ENCODE peak calls at places on chromosomes 4 and X, in eight cellular contexts. H, T, P, J, E, I, L and X are unnamed samples.

GRCh38 chrX:120228187-120228908 is 22.3 kb upstream of the ZBTB33 start:
- DNase-seq in P (no peak), I (no peak), E (no peak), L (no peak), J (no peak), H (no peak), T (no peak), X (no peak)

GRCh38 chrX:38538134-38538533 is 23.2 kb upstream of the TSPAN7 start:
- DNase-seq in L (no peak), H (no peak), P (no peak), J (no peak), E (no peak), I (no peak), T (no peak), X (no peak)

GRCh38 chr4:65367306-65367705 is 303.0 kb downstream of the EPHA5 start:
- DNase-seq in E (no peak), J (no peak), H (no peak), L (no peak), I (no peak), P (peak), T (no peak), X (no peak)

GRCh38 chr4:48780867-48781219 is 764 bp upstream of the FRYL start:
- DNase-seq in L (no peak), J (no peak), I (no peak), H (no peak), T (peak), P (peak), E (no peak), X (peak)

GRCh38 chrX:40420899-40421729 is 159.7 kb upstream of the ATP6AP2 start:
- DNase-seq in H (no peak), P (peak), J (no peak), E (no peak), L (no peak), T (peak), I (no peak), X (no peak)

GRCh38 chr4:31187979-31188378 is 467.8 kb downstream of the PCDH7 start:
- DNase-seq in P (peak), T (no peak), E (no peak), H (no peak), L (no peak), I (no peak), J (no peak), X (no peak)

GRCh38 chr4:5050520-5050955 is 742 bp upstream of the STK32B start:
- DNase-seq in I (peak), L (peak), P (peak), E (peak), J (no peak), H (peak), T (peak), X (peak)

GRCh38 chr4:121898150-121898549 is 27.9 kb upstream of the BBS7 start:
- DNase-seq in T (no peak), J (no peak), I (no peak), E (peak), P (no peak), L (peak), H (no peak), X (no peak)

GRCh38 chr4:143335979-143336827 is 473 bp upstream of the GAB1 start:
- DNase-seq in J (peak), P (peak), L (peak), H (peak), T (peak), E (peak), I (peak), X (peak)

GRCh38 chrX:12704706-12705105 is 86.5 kb upstream of the PRPS2 start:
- DNase-seq in E (no peak), L (no peak), H (no peak), J (no peak), P (no peak), T (no peak), I (no peak), X (no peak)

GRCh38 chrX:72540318-72540717 is 32.3 kb downstream of the HDAC8 start:
- DNase-seq in E (no peak), P (peak), T (peak), H (peak), I (no peak), L (no peak), J (no peak), X (peak)
- TF ChIP-seq CTCF in E (peak), P (peak), T (peak), H (peak), I (peak), L (no peak), J (peak), X (peak)

GRCh38 chr4:24730256-24731001 is 64.9 kb upstream of the SOD3 start:
- DNase-seq in L (peak), E (no peak), I (no peak), J (no peak), T (no peak), H (peak), P (peak), X (no peak)
- TF ChIP-seq CTCF in L (no peak), E (no peak), I (no peak), J (no peak), T (no peak), H (no peak), P (peak), X (no peak)

GRCh38 chr4:54382623-54383022 is 153.5 kb downstream of the PDGFRA start:
- DNase-seq in E (no peak), P (no peak), L (no peak), T (no peak), J (no peak), H (no peak), I (no peak), X (no peak)

GRCh38 chr4:54384152-54384551 is 155.1 kb downstream of the PDGFRA start:
- DNase-seq in I (no peak), H (no peak), J (no peak), T (no peak), E (no peak), P (no peak), L (no peak), X (no peak)

GRCh38 chr4:54386693-54387092 is 157.6 kb downstream of the PDGFRA start:
- DNase-seq in T (no peak), I (no peak), J (no peak), L (no peak), E (no peak), P (no peak), H (no peak), X (no peak)

GRCh38 chr4:54386270-54386669 is 157.2 kb downstream of the PDGFRA start:
- DNase-seq in H (no peak), L (no peak), T (no peak), P (no peak), E (no peak), I (no peak), J (no peak), X (no peak)

GRCh38 chr4:54384563-54384962 is 155.5 kb downstream of the PDGFRA start:
- DNase-seq in T (peak), I (peak), E (no peak), L (no peak), H (no peak), P (peak), J (no peak), X (peak)
- TF ChIP-seq CTCF in T (peak), I (peak), E (peak), L (no peak), H (peak), P (peak), J (peak), X (peak)

GRCh38 chrX:54786972-54787371 is 11.1 kb downstream of the ITIH6 start:
- DNase-seq in E (no peak), P (no peak), J (no peak), L (no peak), H (no peak), T (no peak), I (no peak), X (no peak)
- TF ChIP-seq CTCF in E (no peak), P (no peak), J (no peak), L (no peak), H (no peak), T (peak), I (no peak), X (no peak)

GRCh38 chrX:11553594-11553993 is 112.1 kb downstream of the ARHGAP6 start:
- DNase-seq in L (no peak), I (no peak), T (no peak), E (no peak), H (no peak), J (no peak), P (no peak), X (no peak)

GRCh38 chrX:11562570-11562969 is 103.2 kb downstream of the ARHGAP6 start:
- DNase-seq in E (no peak), I (no peak), H (no peak), L (no peak), T (no peak), P (no peak), J (no peak), X (no peak)

GRCh38 chrX:11557120-11557519 is 108.6 kb downstream of the ARHGAP6 start:
- DNase-seq in L (no peak), E (no peak), H (no peak), P (peak), J (no peak), I (no peak), T (no peak), X (peak)

GRCh38 chrX:11555759-11556158 is 110.0 kb downstream of the ARHGAP6 start:
- DNase-seq in I (no peak), E (no peak), L (no peak), J (no peak), H (no peak), T (peak), P (peak), X (no peak)

DNA sequence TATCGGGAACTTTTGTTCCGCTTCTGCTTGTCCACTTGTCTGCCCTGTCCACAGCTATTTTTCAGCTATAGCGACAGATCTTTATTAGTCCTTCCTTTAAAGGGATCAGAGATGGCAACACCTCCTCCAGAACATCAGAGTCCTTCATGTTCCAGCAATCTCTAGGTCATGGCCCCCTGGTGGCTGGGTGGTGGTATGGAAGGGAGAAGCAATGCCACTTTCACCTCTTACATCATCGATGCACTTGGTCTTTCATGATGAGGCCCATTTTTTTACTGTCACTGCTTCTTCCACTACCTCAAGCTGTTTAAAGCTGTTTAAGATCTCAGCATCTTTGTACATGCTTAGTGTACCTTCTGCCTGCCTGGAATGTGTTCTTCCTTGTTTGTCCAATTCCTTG is 106.7 kb downstream of the ARHGAP6 start:
- DNase-seq in T (peak), E (no peak), I (peak), L (no peak), J (no peak), H (no peak), P (no peak), X (no peak)
- TF ChIP-seq CTCF in T (peak), E (no peak), I (peak), L (no peak), J (peak), H (peak), P (peak), X (peak)

DNA sequence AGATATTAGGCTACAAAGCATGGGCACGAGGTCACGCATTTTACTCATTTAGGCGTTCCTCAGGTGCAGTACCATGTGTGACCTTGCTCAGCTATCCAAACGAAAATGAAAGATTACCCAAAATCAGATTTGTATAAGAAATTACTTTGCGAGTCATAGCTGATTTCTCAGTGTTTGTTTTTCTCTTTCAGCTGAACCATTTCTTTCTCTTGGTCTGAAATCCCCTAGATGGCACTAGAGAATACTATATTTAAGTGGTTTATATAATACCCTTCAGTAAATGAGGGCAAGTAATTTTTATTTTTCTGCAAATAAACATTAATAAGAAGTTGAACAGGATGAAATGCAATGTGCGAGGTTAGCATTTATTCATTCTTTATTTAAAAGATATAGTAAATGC is 496.6 kb downstream of the STIM2 start:
- DNase-seq in H (no peak), P (peak), I (no peak), E (no peak), J (no peak), L (no peak), T (no peak), X (no peak)
- TF ChIP-seq CTCF in H (no peak), P (peak), I (no peak), E (peak), J (no peak), L (no peak), T (no peak), X (peak)

GRCh38 chr4:6474053-6474568 is 1.7 kb upstream of the PPP2R2C start:
- DNase-seq in J (no peak), P (no peak), L (no peak), H (no peak), T (peak), E (no peak), I (peak), X (no peak)
- TF ChIP-seq CTCF in J (peak), P (peak), L (no peak), H (peak), T (peak), E (no peak), I (peak), X (peak)

GRCh38 chr4:77432702-77433101 is 172.9 kb upstream of the CXCL13 start:
- DNase-seq in P (no peak), H (no peak), J (no peak), T (peak), I (no peak), E (no peak), L (no peak), X (no peak)
- TF ChIP-seq CTCF in P (peak), H (no peak), J (no peak), T (peak), I (no peak), E (no peak), L (no peak), X (no peak)